ENCODE peak calls at places on chromosomes 5 and 9, in eight cellular contexts. B is coronary artery; T is stimulated activated CD4-positive, alpha-beta T cell treated with anti-CD3 and anti-CD28 coated beads, Interleukin-12 subunit alpha, Interleukin-12 subunit beta, amount 100 ng/mL, for 24 hours; P is HEK293T; K is germinal center; M is activated naive CD4-positive, alpha-beta T cell treated with anti-CD3 and anti-CD28 coated beads, Interleukin-2, amount 50 U/mL, for 72 hours; W is AG10803; H is mesenchymal stem cell. N is an unnamed sample.

GRCh38 chr5:37776826-37777225 is 63.0 kb downstream of the GDNF start:
- DNase-seq in B (no peak), T (no peak), P (no peak), K (no peak), M (no peak), W (peak), H (peak), N (no peak)

GRCh38 chr9:27633754-27634153 is 60.5 kb upstream of the C9orf72 start:
- DNase-seq in B (no peak), T (no peak), P (no peak), K (no peak), M (no peak), W (no peak), H (no peak), N (no peak)

GRCh38 chr5:142506756-142507155 is 179.1 kb downstream of the FGF1 start:
- DNase-seq in B (no peak), T (no peak), P (no peak), K (no peak), M (no peak), W (no peak), H (no peak), N (peak)

GRCh38 chr5:147805030-147805454 is 22.5 kb upstream of the JAKMIP2 start:
- DNase-seq in B (no peak), T (no peak), P (no peak), K (peak), M (no peak), W (no peak), H (peak), N (no peak)

GRCh38 chr9:123265833-123266232 is 2.6 kb downstream of the STRBP start:
- DNase-seq in B (no peak), T (no peak), P (peak), K (no peak), M (no peak), W (no peak), H (no peak), N (peak)

GRCh38 chr5:76256116-76256889 is 146.8 kb upstream of the IQGAP2 start:
- DNase-seq in B (no peak), T (peak), P (peak), K (peak), M (peak), W (peak), H (peak), N (peak)

GRCh38 chr5:35230043-35230611 is at the start of gene PRLR:
- DNase-seq in B (no peak), T (no peak), P (peak), K (no peak), M (no peak), W (peak), H (peak), N (no peak)

GRCh38 chr5:56817306-56817986 is 2.1 kb downstream of the MAP3K1 start:
- DNase-seq in B (no peak), T (no peak), P (no peak), K (peak), M (no peak), W (no peak), H (no peak), N (peak)

GRCh38 chr9:134405527-134405926 is 79.3 kb downstream of the RXRA start:
- DNase-seq in B (no peak), T (no peak), P (no peak), K (peak), M (no peak), W (no peak), H (no peak), N (no peak)

GRCh38 chr9:130867556-130867955 is 29.1 kb downstream of the QRFP start:
- DNase-seq in B (no peak), T (no peak), P (no peak), K (no peak), M (no peak), W (no peak), H (no peak), N (no peak)

GRCh38 chr9:109245300-109245897 is 75.5 kb downstream of the EPB41L4B start:
- DNase-seq in B (no peak), T (no peak), P (no peak), K (no peak), M (no peak), W (no peak), H (no peak), N (no peak)

GRCh38 chr5:149005077-149005892 is 57.6 kb downstream of the SH3TC2 start:
- DNase-seq in B (no peak), T (no peak), P (no peak), K (no peak), M (no peak), W (peak), H (peak), N (no peak)

GRCh38 chr5:172533399-172534228 is 79.3 kb upstream of the SH3PXD2B start:
- DNase-seq in B (peak), T (no peak), P (no peak), K (no peak), M (no peak), W (no peak), H (no peak), N (no peak)

GRCh38 chr5:110625376-110625999 is 101.0 kb downstream of the TMEM232 start:
- DNase-seq in B (no peak), T (no peak), P (no peak), K (peak), M (no peak), W (peak), H (peak), N (peak)

GRCh38 chr5:146523698-146524097 is 7.7 kb upstream of the GPR151 start:
- DNase-seq in B (no peak), T (no peak), P (no peak), K (no peak), M (no peak), W (no peak), H (no peak), N (no peak)

GRCh38 chr5:128538249-128539037 is 398 bp upstream of the FBN2 start:
- DNase-seq in B (no peak), T (no peak), P (peak), K (no peak), M (no peak), W (peak), H (peak), N (no peak)

GRCh38 chr5:44619875-44620610 is 188.7 kb upstream of the MRPS30 start:
- DNase-seq in B (no peak), T (no peak), P (no peak), K (no peak), M (no peak), W (no peak), H (no peak), N (no peak)

GRCh38 chr5:146529984-146530383 is 14.0 kb upstream of the GPR151 start:
- DNase-seq in B (no peak), T (no peak), P (no peak), K (peak), M (no peak), W (no peak), H (no peak), N (no peak)

GRCh38 chr5:94423411-94423810 is 195.0 kb downstream of the KIAA0825 start:
- DNase-seq in B (no peak), T (no peak), P (no peak), K (no peak), M (no peak), W (no peak), H (no peak), N (no peak)

GRCh38 chr9:136995772-136996308 is 528 bp downstream of the CLIC3 start:
- DNase-seq in B (no peak), T (no peak), P (no peak), K (no peak), M (no peak), W (peak), H (no peak), N (peak)

GRCh38 chr5:31106742-31107546 is 86.5 kb upstream of the CDH6 start:
- DNase-seq in B (no peak), T (no peak), P (no peak), K (no peak), M (no peak), W (peak), H (peak), N (no peak)

GRCh38 chr5:20360243-20360642 is 372.2 kb upstream of the CDH18 start:
- DNase-seq in B (no peak), T (no peak), P (no peak), K (no peak), M (no peak), W (no peak), H (no peak), N (no peak)

GRCh38 chr5:80318212-80318611 is 1.6 kb upstream of the SPZ1 start:
- DNase-seq in B (no peak), T (no peak), P (no peak), K (no peak), M (no peak), W (peak), H (no peak), N (no peak)

GRCh38 chr9:87581513-87581912 is 83.8 kb downstream of the DAPK1 start:
- DNase-seq in B (no peak), T (no peak), P (no peak), K (no peak), M (no peak), W (no peak), H (peak), N (peak)

GRCh38 chr5:157080291-157080690 is 21.4 kb upstream of the HAVCR1 start:
- DNase-seq in B (no peak), T (no peak), P (no peak), K (no peak), M (no peak), W (no peak), H (no peak), N (no peak)

GRCh38 chr9:84975926-84976325 is 306.4 kb downstream of the NTRK2 start:
- DNase-seq in B (no peak), T (no peak), P (no peak), K (no peak), M (no peak), W (no peak), H (peak), N (no peak)

GRCh38 chr5:172909931-172910502 is 49.2 kb upstream of the RPL26L1 start:
- DNase-seq in B (no peak), T (no peak), P (no peak), K (no peak), M (no peak), W (peak), H (peak), N (no peak)

GRCh38 chr9:93612052-93612795 is 35.8 kb downstream of the PHF2 start:
- DNase-seq in B (no peak), T (no peak), P (no peak), K (no peak), M (no peak), W (no peak), H (no peak), N (no peak)

GRCh38 chr9:72046593-72047456 is 13.6 kb downstream of the C9orf57 start:
- DNase-seq in B (no peak), T (no peak), P (no peak), K (no peak), M (no peak), W (no peak), H (no peak), N (no peak)

GRCh38 chr5:120609570-120609969 is 145.5 kb downstream of the PRR16 start:
- DNase-seq in B (no peak), T (no peak), P (no peak), K (no peak), M (no peak), W (no peak), H (no peak), N (no peak)

GRCh38 chr5:76874088-76874581 is 24.3 kb downstream of the S100Z start:
- DNase-seq in B (no peak), T (no peak), P (no peak), K (peak), M (no peak), W (no peak), H (no peak), N (no peak)

N was measured in erythroblast.